ENCODE peak calls at places on chromosomes 16 and 17, in eight cellular contexts. O, C, T, D, J, X, N and F are unnamed samples. For H3K27me3, the result is how much of the 10 kb centered on the place peaks cover.

GRCh38 chr16:68590201-68590994 is 51.3 kb downstream of the ZFP90 start:
- DNase-seq in J (peak), D (no peak), C (peak), X (no peak), N (peak), O (peak), T (no peak), F (peak)

GRCh38 chr16:58464047-58464915 is 35.7 kb upstream of the NDRG4 start:
- DNase-seq in X (no peak), D (no peak), T (peak), O (no peak), N (no peak), C (peak), J (peak), F (peak)

GRCh38 chr17:4712526-4712925 is 2.1 kb downstream of the ARRB2 start:
- DNase-seq in X (no peak), C (no peak), N (no peak), D (no peak), O (no peak), T (no peak), J (no peak), F (no peak)

GRCh38 chr16:56630134-56630533 is 2.3 kb upstream of the MT1M start:
- DNase-seq in O (no peak), J (no peak), N (no peak), X (no peak), T (no peak), D (no peak), C (no peak), F (no peak)

GRCh38 chr16:53061701-53062159 is 6.9 kb downstream of the CHD9 start:
- DNase-seq in N (no peak), T (peak), X (no peak), C (no peak), D (no peak), O (no peak), J (no peak), F (no peak)

GRCh38 chr16:30660424-30661251 is 2.4 kb downstream of the FBRS start:
- DNase-seq in J (no peak), X (no peak), N (no peak), D (no peak), O (peak), C (peak), T (no peak), F (peak)

GRCh38 chr16:22638393-22639206 is 127.9 kb downstream of the NPIPB5 start:
- DNase-seq in T (no peak), D (no peak), C (no peak), N (peak), O (no peak), X (no peak), J (no peak), F (no peak)

GRCh38 chr16:80527297-80527696 is 13.5 kb upstream of the DYNLRB2 start:
- DNase-seq in D (no peak), X (no peak), N (no peak), T (no peak), O (peak), C (peak), J (peak), F (peak)

GRCh38 chr17:71546369-71546864 is 574.4 kb upstream of the SOX9 start:
- DNase-seq in X (no peak), D (no peak), O (no peak), T (no peak), C (no peak), J (no peak), N (no peak), F (no peak)

GRCh38 chr16:17474037-17474436 is 3.3 kb upstream of the XYLT1 start:
- DNase-seq in D (no peak), O (no peak), N (no peak), C (peak), J (no peak), X (no peak), T (no peak), F (peak)

GRCh38 chr17:30176845-30177244 is 58.7 kb downstream of the SLC6A4 start:
- DNase-seq in D (no peak), J (no peak), X (no peak), T (no peak), N (no peak), C (no peak), O (no peak), F (no peak)

GRCh38 chr16:1987198-1987597 is 2.6 kb upstream of the SYNGR3 start:
- DNase-seq in N (no peak), J (no peak), T (no peak), C (no peak), O (no peak), D (no peak), X (no peak), F (no peak)
- H3K27me3 ChIP-seq in N (under half), J (under half), T (under half), C (under half), O (under half), D (under half), X (under half), F (under half)

GRCh38 chr17:57706761-57707160 is 38.3 kb downstream of the CCDC182 start:
- DNase-seq in N (no peak), O (no peak), D (peak), T (no peak), X (no peak), C (no peak), J (no peak), F (no peak)

GRCh38 chr17:57708401-57708800 is 36.7 kb downstream of the CCDC182 start:
- DNase-seq in C (no peak), J (peak), X (no peak), O (no peak), T (no peak), N (no peak), D (peak), F (no peak)

GRCh38 chr17:57704448-57704847 is 40.7 kb downstream of the CCDC182 start:
- DNase-seq in N (no peak), C (no peak), D (peak), J (no peak), T (no peak), X (no peak), O (no peak), F (no peak)

GRCh38 chr17:57707892-57708291 is 37.2 kb downstream of the CCDC182 start:
- DNase-seq in T (peak), N (no peak), D (peak), O (no peak), J (peak), C (peak), X (no peak), F (peak)

GRCh38 chr17:57705921-57706695 is 39.0 kb downstream of the CCDC182 start:
- DNase-seq in T (no peak), N (no peak), X (no peak), J (no peak), O (no peak), C (no peak), D (peak), F (no peak)
- H3K27me3 ChIP-seq in T (under half), N (under half), X (under half), J (under half), O (under half), C (under half), D (under half), F (under half)

DNA sequence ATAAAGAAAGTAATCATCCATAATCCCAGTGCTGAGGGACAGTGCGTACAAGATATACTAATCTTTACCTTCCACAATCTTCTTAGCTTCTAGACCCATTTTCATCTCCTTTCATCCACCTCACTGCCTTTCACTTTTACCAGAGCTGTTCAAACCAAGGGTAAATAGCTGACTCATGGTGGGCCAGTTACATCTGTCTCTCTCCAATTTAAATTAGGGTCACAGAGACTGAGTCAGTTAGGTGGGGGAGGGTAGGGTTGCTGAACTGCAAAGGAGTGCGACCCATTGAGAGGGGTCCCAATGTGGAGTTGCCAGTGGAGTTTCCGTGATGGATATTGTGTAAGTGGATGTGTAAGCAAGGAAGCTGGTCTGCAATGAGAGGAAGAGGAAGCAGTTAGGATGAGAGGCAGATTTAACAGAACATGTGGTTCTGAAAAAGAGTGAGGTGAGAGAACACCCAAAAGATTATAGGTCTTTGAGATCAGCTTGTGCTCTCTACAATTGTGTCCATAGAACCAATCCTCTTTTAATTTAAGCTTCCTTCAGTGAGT is 83.5 kb downstream of the GP2 start:
- DNase-seq in C (no peak), J (peak), O (no peak), T (no peak), D (no peak), X (no peak), N (no peak), F (no peak)
- H3K27me3 ChIP-seq in C (under half), J (under half), O (under half), T (under half), D (under half), X (under half), N (under half), F (under half)

GRCh38 chr17:50558091-50558490 is 2.4 kb upstream of the CACNA1G start:
- DNase-seq in T (no peak), D (no peak), O (no peak), C (no peak), X (no peak), N (no peak), J (no peak), F (no peak)

GRCh38 chr17:50559674-50560184 is 786 bp upstream of the CACNA1G start:
- DNase-seq in C (peak), O (no peak), D (peak), J (peak), N (no peak), X (no peak), T (peak), F (peak)

GRCh38 chr17:50558581-50558954 is 1.9 kb upstream of the CACNA1G start:
- DNase-seq in N (no peak), X (no peak), J (no peak), D (no peak), C (no peak), T (no peak), O (no peak), F (no peak)

GRCh38 chr17:50560185-50560824 is at the start of gene CACNA1G:
- DNase-seq in O (peak), T (peak), J (peak), D (peak), X (peak), N (no peak), C (peak), F (peak)

GRCh38 chr17:50558955-50559614 is 1.4 kb upstream of the CACNA1G start:
- DNase-seq in C (no peak), O (peak), D (no peak), T (no peak), J (peak), X (no peak), N (no peak), F (peak)
- H3K27me3 ChIP-seq in C (under half), O (under half), D (under half), T (under half), J (half or more), X (half or more), N (under half), F (half or more)